ENCODE peak calls at places on chromosome 20, in ten cellular contexts. W is WTC11, Y is HFF-Myc, A is AG09319, M is astrocyte of the spinal cord, I is mesothelial cell of epicardium, R is MCF 10A, D is H9, P is left lung, Q is ascending aorta. O is an unnamed sample.

GRCh38 chr20:38426006-38426405 is 9.1 kb downstream of the SNHG17 start:
- DNase-seq in W (no peak), Y (peak; percentile 68), A (peak; percentile 55), M (peak; percentile 87), I (no peak), R (peak; percentile 89), D (no peak), P (no peak), Q (no peak), O (no peak)

GRCh38 chr20:10699941-10700340 is 26.1 kb upstream of the JAG1 start:
- DNase-seq in W (no peak), Y (no peak), A (no peak), M (no peak), I (no peak), R (no peak), D (no peak), P (no peak), Q (no peak), O (no peak)

GRCh38 chr20:57332105-57333089 is 2.8 kb downstream of the SPO11 start:
- DNase-seq in W (no peak), Y (no peak), A (no peak), M (no peak), I (no peak), R (peak; percentile 41), D (no peak), P (no peak), Q (no peak), O (no peak)

GRCh38 chr20:64106435-64106961 is 867 bp downstream of the NPBWR2 start:
- DNase-seq in W (peak; percentile 7), Y (no peak), A (no peak), M (no peak), I (peak; percentile 2), R (no peak), D (no peak), P (peak; percentile 72), Q (no peak), O (no peak)

GRCh38 chr20:35079472-35080347 is 12.9 kb downstream of the TRPC4AP start:
- DNase-seq in W (no peak), Y (no peak), A (no peak), M (no peak), I (no peak), R (no peak), D (no peak), P (no peak), Q (no peak), O (no peak)

GRCh38 chr20:61413752-61414151 is 161.7 kb downstream of the CDH4 start:
- DNase-seq in W (no peak), Y (no peak), A (no peak), M (no peak), I (no peak), R (no peak), D (no peak), P (no peak), Q (no peak), O (no peak)

GRCh38 chr20:63835031-63835858 is 4.2 kb upstream of the ZBTB46 start:
- DNase-seq in W (peak; percentile 88), Y (peak; percentile 85), A (peak; percentile 95), M (peak; percentile 97), I (peak; percentile 76), R (peak; percentile 97), D (peak; percentile 97), P (peak; percentile 88), Q (peak; percentile 88), O (peak; percentile 97)

GRCh38 chr20:45337367-45338120 is 10.7 kb downstream of the SDC4 start:
- DNase-seq in W (no peak), Y (peak; percentile 66), A (peak; percentile 80), M (peak; percentile 93), I (peak; percentile 62), R (peak; percentile 66), D (no peak), P (peak; percentile 76), Q (peak; percentile 35), O (peak; percentile 91)

GRCh38 chr20:57594092-57594911 is 25.9 kb downstream of the ZBP1 start:
- DNase-seq in W (peak; percentile 74), Y (no peak), A (no peak), M (peak; percentile 7), I (peak; percentile 76), R (peak; percentile 38), D (peak; percentile 62), P (peak; percentile 89), Q (no peak), O (no peak)

GRCh38 chr20:11350126-11351005 is 567.3 kb upstream of the BTBD3 start:
- DNase-seq in W (no peak), Y (no peak), A (peak; percentile 38), M (peak; percentile 31), I (no peak), R (peak; percentile 95), D (no peak), P (no peak), Q (no peak), O (peak; percentile 80)

GRCh38 chr20:38836991-38837390 is 31.5 kb downstream of the PPP1R16B start:
- DNase-seq in W (no peak), Y (no peak), A (no peak), M (no peak), I (no peak), R (no peak), D (no peak), P (no peak), Q (no peak), O (no peak)

GRCh38 chr20:45917790-45918141 is 5.8 kb upstream of the PLTP start:
- DNase-seq in W (no peak), Y (no peak), A (no peak), M (no peak), I (no peak), R (no peak), D (no peak), P (no peak), Q (no peak), O (no peak)

GRCh38 chr20:4832469-4832868 is 110.8 kb downstream of the PRND start:
- DNase-seq in W (no peak), Y (no peak), A (no peak), M (no peak), I (no peak), R (no peak), D (no peak), P (no peak), Q (no peak), O (no peak)
- TF ChIP-seq CTCF in W (no peak), Y (no peak), A (no peak), M (no peak), I (no peak), R (no peak), D (no peak), P (no peak), Q (no peak), O (no peak)

GRCh38 chr20:25082498-25082873 is 545 bp upstream of the VSX1 start:
- DNase-seq in W (no peak), Y (no peak), A (no peak), M (no peak), I (peak; percentile 24), R (no peak), D (peak; percentile 31), P (no peak), Q (no peak), O (peak; percentile 15)

GRCh38 chr20:25083141-25083772 is 1.3 kb upstream of the VSX1 start:
- DNase-seq in W (no peak), Y (no peak), A (no peak), M (no peak), I (no peak), R (no peak), D (peak; percentile 30), P (peak; percentile 64), Q (no peak), O (no peak)

GRCh38 chr20:25085756-25086495 is 4.0 kb upstream of the VSX1 start:
- DNase-seq in W (no peak), Y (no peak), A (no peak), M (no peak), I (no peak), R (no peak), D (peak; percentile 14), P (no peak), Q (no peak), O (no peak)

GRCh38 chr20:25084616-25085187 is 2.8 kb upstream of the VSX1 start:
- DNase-seq in W (peak; percentile 38), Y (no peak), A (no peak), M (no peak), I (no peak), R (no peak), D (peak; percentile 59), P (peak; percentile 58), Q (no peak), O (no peak)

GRCh38 chr20:25083773-25084615 is 2.1 kb upstream of the VSX1 start:
- DNase-seq in W (no peak), Y (no peak), A (no peak), M (no peak), I (no peak), R (no peak), D (peak; percentile 72), P (peak; percentile 63), Q (no peak), O (peak; percentile 13)
- TF ChIP-seq CTCF in W (no peak), Y (no peak), A (no peak), M (no peak), I (no peak), R (no peak), D (peak; percentile 83), P (peak; percentile 15), Q (no peak), O (no peak)

GRCh38 chr20:49043000-49043399 is 3.1 kb upstream of the CSE1L start:
- DNase-seq in W (no peak), Y (no peak), A (no peak), M (no peak), I (no peak), R (peak; percentile 54), D (no peak), P (no peak), Q (no peak), O (no peak)

GRCh38 chr20:49045440-49046086 is 549 bp upstream of the CSE1L start:
- DNase-seq in W (peak; percentile 15), Y (no peak), A (no peak), M (no peak), I (no peak), R (no peak), D (no peak), P (peak; percentile 84), Q (peak; percentile 16), O (no peak)

DNA sequence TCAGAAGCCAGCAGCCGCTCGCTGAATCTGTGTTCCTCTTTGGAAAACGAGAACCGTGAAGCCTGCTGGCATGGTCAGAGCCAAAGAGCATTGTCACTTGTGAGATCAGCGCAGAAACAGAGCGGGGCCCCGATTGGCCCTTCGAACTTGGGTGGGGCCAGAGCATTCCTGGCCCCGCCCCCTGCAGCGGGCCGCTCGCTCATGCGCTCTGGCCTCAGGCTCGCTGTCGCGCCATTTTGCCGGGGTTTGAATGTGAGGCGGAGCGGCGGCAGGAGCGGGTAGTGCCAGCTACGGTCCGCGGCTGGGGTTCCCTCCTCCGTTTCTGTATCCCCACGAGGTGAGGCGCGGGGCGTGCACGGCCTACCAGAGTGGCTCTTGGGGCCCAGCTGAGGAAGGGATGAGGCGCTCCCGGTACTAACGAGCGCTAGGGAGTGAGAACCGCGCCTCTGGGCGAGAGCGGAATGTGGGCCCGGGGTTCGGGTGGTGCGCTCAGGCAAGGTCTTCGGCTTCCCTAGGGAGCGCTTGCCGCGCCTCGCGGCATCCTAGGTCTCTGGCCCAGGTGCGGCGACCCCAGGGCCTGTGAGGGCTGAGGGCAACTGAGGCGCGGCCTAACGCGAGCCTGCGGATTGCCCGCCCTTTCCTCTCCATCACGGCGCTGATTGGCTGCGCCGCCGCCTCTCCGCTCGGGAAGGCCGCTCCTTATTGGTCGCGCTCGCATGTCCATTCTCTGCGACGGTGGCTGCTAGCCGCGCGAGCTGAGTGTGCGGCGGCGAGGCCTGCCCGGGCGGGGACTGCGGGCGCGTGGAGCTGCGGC is at the start of gene CSE1L:
- DNase-seq in W (peak; percentile 92), Y (peak; percentile 84), A (peak; percentile 87), M (peak; percentile 95), I (peak; percentile 97), R (peak; percentile 94), D (peak; percentile 94), P (peak; percentile 98), Q (peak; percentile 87), O (peak; percentile 91)
- TF ChIP-seq CTCF in W (no peak), Y (no peak), A (no peak), M (no peak), I (no peak), R (no peak), D (no peak), P (peak; percentile 38), Q (no peak), O (peak; percentile 53)

GRCh38 chr20:37398750-37399621 is 53.0 kb downstream of the SRC start:
- DNase-seq in W (no peak), Y (no peak), A (no peak), M (no peak), I (no peak), R (no peak), D (no peak), P (peak; percentile 74), Q (no peak), O (no peak)
- TF ChIP-seq CTCF in W (no peak), Y (no peak), A (no peak), M (no peak), I (no peak), R (no peak), D (no peak), P (no peak), Q (no peak), O (no peak)